ENCODE peak calls at places on chromosomes 5 and 9, in four cellular contexts. H is epithelial cell of proximal tubule, J is AG10803, A is brain microvascular endothelial cell. Z is an unnamed sample.

GRCh38 chr9:88645172-88645868 is 110.3 kb downstream of the NXNL2 start:
- DNase-seq in A (no peak), H (no peak), J (no peak), Z (no peak)

GRCh38 chr9:20042312-20042711 is 253.5 kb upstream of the SLC24A2 start:
- DNase-seq in H (no peak), J (no peak), A (no peak), Z (no peak)

GRCh38 chr9:136090060-136090735 is 4.9 kb downstream of the NACC2 start:
- DNase-seq in A (no peak), J (no peak), H (no peak), Z (peak)

GRCh38 chr9:137412431-137412830 is 10.5 kb downstream of the EXD3 start:
- DNase-seq in H (no peak), J (no peak), A (peak), Z (no peak)

GRCh38 chr5:42531611-42532010 is 108.4 kb downstream of the GHR start:
- DNase-seq in H (no peak), A (no peak), J (peak), Z (no peak)

GRCh38 chr5:43016217-43016779 is 23.8 kb downstream of the ANXA2R start:
- DNase-seq in A (no peak), H (no peak), J (no peak), Z (no peak)

GRCh38 chr9:134192311-134192950 is 28.1 kb upstream of the RNU6ATAC start:
- DNase-seq in J (no peak), A (no peak), H (no peak), Z (no peak)

GRCh38 chr5:43750809-43751208 is 147.8 kb downstream of the NNT start:
- DNase-seq in A (no peak), J (no peak), H (no peak), Z (no peak)

GRCh38 chr5:171295299-171295698 is 13.7 kb upstream of the TLX3 start:
- DNase-seq in J (no peak), H (no peak), A (peak), Z (no peak)

GRCh38 chr5:11672385-11673085 is 231.7 kb downstream of the CTNND2 start:
- DNase-seq in J (no peak), A (no peak), H (no peak), Z (no peak)

GRCh38 chr5:168648576-168648975 is 69.4 kb upstream of the PANK3 start:
- DNase-seq in J (no peak), H (no peak), A (no peak), Z (no peak)

GRCh38 chr5:56649569-56649968 is 165.8 kb upstream of the MAP3K1 start:
- DNase-seq in J (peak), A (no peak), H (no peak), Z (no peak)

GRCh38 chr9:81032030-81032572 is 657.2 kb downstream of the TLE1 start:
- DNase-seq in J (peak), H (peak), A (peak), Z (no peak)

GRCh38 chr9:135391759-135392158 is 87.8 kb upstream of the PPP1R26 start:
- DNase-seq in H (no peak), J (no peak), A (no peak), Z (no peak)

GRCh38 chr5:133499896-133500295 is 112.4 kb downstream of the FSTL4 start:
- DNase-seq in J (no peak), A (no peak), H (no peak), Z (no peak)

GRCh38 chr5:79305706-79306105 is 69.8 kb downstream of the JMY start:
- DNase-seq in A (no peak), J (no peak), H (no peak), Z (no peak)

GRCh38 chr9:137427454-137428310 is 4.5 kb downstream of the NOXA1 start:
- DNase-seq in A (no peak), J (no peak), H (no peak), Z (no peak)

GRCh38 chr5:131545856-131546255 is 89.2 kb downstream of the RAPGEF6 start:
- DNase-seq in J (peak), A (peak), H (no peak), Z (no peak)

GRCh38 chr5:110549301-110549700 is 177.2 kb downstream of the TMEM232 start:
- DNase-seq in H (no peak), A (no peak), J (no peak), Z (no peak)

GRCh38 chr5:149141957-149142851 is 911 bp downstream of the ABLIM3 start:
- DNase-seq in J (no peak), A (no peak), H (no peak), Z (no peak)

GRCh38 chr9:6552033-6552737 is 93.3 kb downstream of the GLDC start:
- DNase-seq in J (peak), A (peak), H (no peak), Z (no peak)

GRCh38 chr9:136044971-136045594 is 50.0 kb downstream of the NACC2 start:
- DNase-seq in A (no peak), J (no peak), H (no peak), Z (no peak)

GRCh38 chr5:179759961-179760541 is 27.4 kb downstream of the MAML1 start:
- DNase-seq in H (no peak), A (no peak), J (no peak), Z (no peak)

GRCh38 chr5:179263391-179264052 is 81.7 kb downstream of the ADAMTS2 start:
- DNase-seq in J (no peak), H (no peak), A (no peak), Z (no peak)

GRCh38 chr5:51384281-51384840 is 1.1 kb downstream of the ISL1 start:
- DNase-seq in H (no peak), J (no peak), A (no peak), Z (no peak)

GRCh38 chr5:55577353-55578060 is 42.7 kb upstream of the PLPP1 start:
- DNase-seq in J (peak), H (no peak), A (no peak), Z (no peak)

GRCh38 chr5:179795863-179796833 is 2.4 kb downstream of the LTC4S start:
- DNase-seq in H (no peak), J (peak), A (peak), Z (no peak)

GRCh38 chr9:71249729-71250317 is 128.4 kb upstream of the TRPM3 start:
- DNase-seq in A (peak), H (peak), J (peak), Z (no peak)

GRCh38 chr5:177382423-177383029 is 1.7 kb upstream of the SLC34A1 start:
- DNase-seq in J (peak), A (no peak), H (no peak), Z (no peak)

GRCh38 chr9:5587024-5587423 is 41.9 kb upstream of the RIC1 start:
- DNase-seq in J (peak), A (peak), H (no peak), Z (no peak)

GRCh38 chr5:176535101-176535654 is 2.0 kb downstream of the RNF44 start:
- DNase-seq in H (no peak), A (no peak), J (peak), Z (no peak)

GRCh38 chr5:155148694-155149093 is 135.1 kb downstream of the KIF4B start:
- DNase-seq in A (no peak), J (no peak), H (no peak), Z (no peak)

GRCh38 chr5:155144956-155145355 is 131.4 kb downstream of the KIF4B start:
- DNase-seq in J (no peak), H (no peak), A (no peak), Z (no peak)

GRCh38 chr5:155150012-155150411 is 136.5 kb downstream of the KIF4B start:
- DNase-seq in J (no peak), A (no peak), H (no peak), Z (no peak)

DNA sequence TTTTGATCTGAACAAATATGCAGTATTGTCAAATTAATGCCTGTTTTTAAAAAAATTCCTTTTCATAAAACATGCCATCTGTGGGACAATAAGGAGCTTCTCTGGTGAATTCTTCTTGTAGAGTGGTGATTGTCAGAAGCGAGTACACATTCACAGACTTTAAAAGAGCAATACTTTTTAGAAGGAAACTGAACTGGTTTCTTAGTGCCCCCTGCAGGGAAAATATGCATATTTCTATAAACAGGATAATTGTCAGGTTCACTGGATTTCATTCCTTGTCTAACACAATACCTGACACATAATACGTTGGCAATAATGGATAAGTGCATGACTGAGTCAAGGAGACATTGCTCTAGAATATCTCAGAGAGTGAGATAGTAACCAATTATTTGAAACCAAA is 133.7 kb downstream of the KIF4B start:
- DNase-seq in A (no peak), J (peak), H (no peak), Z (no peak)
- TF ChIP-seq CTCF in A (peak), J (peak), H (peak), Z (peak)

DNA sequence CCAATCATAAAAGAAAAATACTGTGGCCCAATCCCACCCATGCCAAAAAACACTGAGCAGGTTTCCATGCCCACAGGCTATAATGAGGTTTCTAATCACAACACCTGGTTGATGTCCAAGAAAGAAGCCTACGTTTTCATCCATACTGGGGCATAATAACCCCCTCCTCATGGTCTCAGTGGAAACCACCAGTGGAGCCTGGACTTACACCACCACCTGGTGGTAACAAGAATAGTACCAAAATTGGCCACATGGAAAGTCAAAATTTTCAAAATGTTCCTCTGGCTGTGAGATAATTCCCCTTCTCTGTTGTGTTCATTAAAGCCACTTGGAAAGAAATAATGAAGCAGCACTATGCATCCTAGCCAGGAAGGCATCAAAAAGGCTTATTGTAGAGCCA is 687.3 kb upstream of the ST8SIA4 start:
- DNase-seq in J (no peak), H (no peak), A (no peak), Z (no peak)
- TF ChIP-seq CTCF in J (peak), H (peak), A (peak), Z (peak)

GRCh38 chr9:124594215-124594614 is 87.0 kb upstream of the NR5A1 start:
- DNase-seq in A (no peak), J (peak), H (no peak), Z (no peak)
- TF ChIP-seq CTCF in A (no peak), J (no peak), H (no peak), Z (no peak)

GRCh38 chr5:141637693-141638419 is 1.1 kb downstream of the RELL2 start:
- DNase-seq in H (no peak), A (peak), J (peak), Z (no peak)
- TF ChIP-seq CTCF in H (peak), A (peak), J (peak), Z (peak)

DNA sequence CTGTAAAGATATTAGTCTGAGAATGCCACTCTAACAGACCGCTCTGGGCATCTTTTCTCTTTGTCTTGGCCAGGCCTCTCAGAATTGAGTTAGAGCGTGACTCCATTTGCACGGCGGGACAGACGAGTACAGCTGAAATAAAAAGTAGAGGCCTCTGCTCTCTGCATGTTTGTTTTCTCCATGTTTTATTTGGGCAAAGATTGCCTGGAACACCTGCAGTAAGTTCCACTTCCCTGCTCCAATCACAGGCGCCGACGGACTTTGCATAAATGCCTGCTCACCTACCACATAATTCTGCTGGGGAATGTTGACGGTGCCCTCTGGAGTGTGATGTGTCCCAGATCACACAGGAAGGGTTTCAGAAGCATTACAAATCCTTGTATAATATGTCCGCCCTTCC is 10.6 kb downstream of the SPOCK1 start:
- DNase-seq in J (no peak), H (no peak), A (no peak), Z (no peak)
- TF ChIP-seq CTCF in J (no peak), H (no peak), A (no peak), Z (no peak)

DNA sequence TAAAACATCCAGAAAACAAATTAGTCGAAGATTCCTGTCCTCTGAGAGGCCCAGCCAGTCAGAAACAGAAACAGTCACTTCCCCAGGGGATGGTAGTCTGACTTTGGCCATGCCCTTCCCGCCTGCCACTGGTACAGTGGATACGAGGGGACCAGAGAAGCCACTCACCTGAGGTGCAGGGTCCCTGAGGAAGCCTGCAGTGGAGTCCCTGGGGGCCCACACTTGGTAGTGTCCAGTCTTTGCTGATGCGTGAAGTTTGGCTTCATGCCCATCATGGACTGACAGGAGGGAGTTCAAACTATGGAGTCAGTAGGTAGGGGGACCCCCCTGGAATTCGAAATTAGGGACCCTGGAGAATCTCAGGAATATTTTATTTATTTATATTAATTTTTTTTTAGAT is 147.5 kb downstream of the DAB2IP start:
- DNase-seq in J (no peak), H (no peak), A (no peak), Z (no peak)
- TF ChIP-seq CTCF in J (no peak), H (no peak), A (no peak), Z (no peak)

GRCh38 chr5:1216918-1217295 is 8.3 kb upstream of the SLC6A18 start:
- DNase-seq in H (no peak), A (no peak), J (no peak), Z (no peak)

GRCh38 chr5:1216211-1216917 is 8.8 kb upstream of the SLC6A18 start:
- DNase-seq in A (no peak), J (no peak), H (no peak), Z (no peak)

GRCh38 chr5:1218351-1219080 is 6.7 kb upstream of the SLC6A18 start:
- DNase-seq in A (no peak), H (no peak), J (no peak), Z (no peak)

GRCh38 chr5:1219098-1219767 is 5.9 kb upstream of the SLC6A18 start:
- DNase-seq in J (no peak), H (no peak), A (no peak), Z (no peak)

GRCh38 chr5:1217596-1218206 is 7.5 kb upstream of the SLC6A18 start:
- DNase-seq in H (no peak), J (no peak), A (no peak), Z (no peak)
- TF ChIP-seq CTCF in H (no peak), J (no peak), A (no peak), Z (no peak)

Z was measured in D721Med.